ENCODE peak calls at places on chromosomes 3 and 15, in five cellular contexts. Q is IMR-90, L is H1, X is neuronal stem cell, F is trophoblast cell. P is an unnamed sample. For H3K4me1, the result is how much of the 10 kb centered on the place peaks cover.

GRCh38 chr3:38027466-38028465 is 1.7 kb downstream of the PLCD1 start:
- DNase-seq in Q (no peak), L (no peak), X (no peak), F (no peak), P (peak)

GRCh38 chr15:51526955-51527354 is 95.6 kb downstream of the DMXL2 start:
- DNase-seq in Q (no peak), L (no peak), X (no peak), F (no peak), P (no peak)

GRCh38 chr15:22903961-22904534 is 65.6 kb downstream of the NIPA2 start:
- DNase-seq in Q (no peak), L (no peak), X (no peak), F (no peak), P (no peak)

GRCh38 chr3:127532561-127533203 is 57.9 kb downstream of the TPRA1 start:
- DNase-seq in Q (no peak), L (no peak), X (no peak), F (no peak), P (no peak)

GRCh38 chr3:64530434-64531049 is 157.3 kb downstream of the ADAMTS9 start:
- DNase-seq in Q (peak), L (peak), X (peak), F (peak), P (peak)

GRCh38 chr15:60324706-60325438 is 72.9 kb downstream of the ANXA2 start:
- DNase-seq in Q (no peak), L (no peak), X (no peak), F (no peak), P (no peak)

GRCh38 chr3:102643546-102643945 is 208.7 kb downstream of the ZPLD1 start:
- DNase-seq in Q (no peak), L (no peak), X (no peak), F (no peak), P (no peak)

GRCh38 chr3:183502782-183503181 is 52.7 kb downstream of the KLHL6 start:
- DNase-seq in Q (no peak), L (no peak), X (no peak), F (peak), P (no peak)

GRCh38 chr15:40323953-40324937 is 753 bp downstream of the INAFM2 start:
- DNase-seq in Q (no peak), L (no peak), X (no peak), F (no peak), P (peak)

GRCh38 chr3:64321747-64322146 is 96.5 kb upstream of the PRICKLE2 start:
- DNase-seq in Q (peak), L (no peak), X (no peak), F (peak), P (peak)

GRCh38 chr3:81068546-81068945 is 692.9 kb downstream of the GBE1 start:
- DNase-seq in Q (no peak), L (no peak), X (no peak), F (no peak), P (no peak)

GRCh38 chr3:129310111-129310601 is 31.5 kb downstream of the HMCES start:
- DNase-seq in Q (no peak), L (no peak), X (no peak), F (peak), P (no peak)

GRCh38 chr3:193783166-193783896 is 190.3 kb downstream of the OPA1 start:
- DNase-seq in Q (no peak), L (no peak), X (no peak), F (no peak), P (peak)

GRCh38 chr3:46662771-46663551 is 30.5 kb downstream of the ALS2CL start:
- DNase-seq in Q (peak), L (no peak), X (no peak), F (no peak), P (peak)

GRCh38 chr15:61008915-61009314 is 220.2 kb downstream of the RORA start:
- DNase-seq in Q (no peak), L (no peak), X (no peak), F (no peak), P (no peak)

GRCh38 chr3:93934366-93935046 is 39.2 kb downstream of the PROS1 start:
- DNase-seq in Q (no peak), L (no peak), X (no peak), F (no peak), P (no peak)

GRCh38 chr3:177772908-177773557 is 575.8 kb upstream of the TBL1XR1 start:
- DNase-seq in Q (no peak), L (no peak), X (no peak), F (no peak), P (no peak)

GRCh38 chr3:184337315-184337714 is at the start of gene FAM131A:
- DNase-seq in Q (peak), L (no peak), X (no peak), F (no peak), P (no peak)

GRCh38 chr15:29844290-29844903 is 22.1 kb upstream of the TJP1 start:
- DNase-seq in Q (peak), L (no peak), X (no peak), F (no peak), P (peak)

GRCh38 chr15:39381517-39381916 is 199.4 kb upstream of the THBS1 start:
- DNase-seq in Q (no peak), L (no peak), X (no peak), F (no peak), P (no peak)

GRCh38 chr3:119885746-119886530 is 104.0 kb downstream of the NR1I2 start:
- DNase-seq in Q (no peak), L (no peak), X (no peak), F (no peak), P (peak)

GRCh38 chr3:159779883-159780282 is 208.8 kb upstream of the IL12A start:
- DNase-seq in Q (no peak), L (no peak), X (no peak), F (no peak), P (peak)

GRCh38 chr15:70876011-70876410 is 16.2 kb downstream of the THAP10 start:
- DNase-seq in Q (no peak), L (no peak), X (no peak), F (no peak), P (no peak)

GRCh38 chr3:52614689-52615088 is 71.0 kb downstream of the PBRM1 start:
- DNase-seq in Q (peak), L (no peak), X (no peak), F (no peak), P (peak)
- H3K14ac ChIP-seq in Q (no peak), L (no peak), X (no peak), F (no peak), P (no peak)

GRCh38 chr15:49466119-49466518 is 43.1 kb downstream of the FGF7 start:
- DNase-seq in Q (no peak), L (no peak), X (no peak), F (no peak), P (no peak)

GRCh38 chr15:49471733-49472132 is 48.7 kb downstream of the FGF7 start:
- DNase-seq in Q (no peak), L (no peak), X (no peak), F (no peak), P (no peak)

GRCh38 chr15:49464513-49464912 is 41.5 kb downstream of the FGF7 start:
- DNase-seq in Q (no peak), L (no peak), X (no peak), F (no peak), P (no peak)

GRCh38 chr15:49468440-49468839 is 45.4 kb downstream of the FGF7 start:
- DNase-seq in Q (peak), L (no peak), X (no peak), F (no peak), P (peak)

DNA sequence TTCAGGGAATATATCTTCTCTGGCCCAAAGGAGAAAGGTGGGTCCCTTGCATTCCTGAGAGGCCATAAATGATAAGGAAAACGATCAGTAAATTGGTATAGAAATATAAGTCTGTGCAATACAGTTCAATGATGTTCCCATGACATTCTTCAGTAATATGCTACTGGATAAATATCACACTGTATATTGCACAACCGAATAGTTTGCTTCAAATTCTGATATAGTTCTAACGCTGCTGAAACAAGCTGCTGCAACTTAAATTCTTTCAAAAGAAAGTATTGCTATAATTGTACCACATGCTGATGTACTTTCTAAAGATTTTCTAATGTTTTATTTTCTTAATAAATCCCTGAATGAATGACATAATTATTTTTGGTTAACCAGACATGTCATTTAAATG is 44.7 kb downstream of the FGF7 start:
- DNase-seq in Q (no peak), L (no peak), X (no peak), F (no peak), P (no peak)
- H3K4me1 ChIP-seq in Q (under half), L (under half), X (under half), F (under half), P (under half)

GRCh38 chr15:76994496-76994895 is 430 bp upstream of the PSTPIP1 start:
- DNase-seq in Q (no peak), L (no peak), X (no peak), F (no peak), P (no peak)
- H3K4me3 ChIP-seq in Q (no peak), L (no peak), X (no peak), F (no peak), P (no peak)

GRCh38 chr3:40842714-40843113 is 318.0 kb downstream of the ZNF621 start:
- DNase-seq in Q (no peak), L (no peak), X (no peak), F (no peak), P (no peak)
- H3K14ac ChIP-seq in Q (no peak), L (no peak), X (no peak), F (no peak), P (no peak)

GRCh38 chr3:197809356-197810020 is 18.4 kb downstream of the LRCH3 start:
- DNase-seq in Q (peak), L (no peak), X (no peak), F (peak), P (peak)
- H3K4me1 ChIP-seq in Q (under half), L (under half), X (under half), F (under half), P (under half)

GRCh38 chr3:10137178-10137577 is 4.4 kb upstream of the VHL start:
- DNase-seq in Q (no peak), L (no peak), X (no peak), F (peak), P (no peak)

GRCh38 chr3:10142707-10143560 is 1.4 kb downstream of the VHL start:
- DNase-seq in Q (no peak), L (no peak), X (no peak), F (peak), P (no peak)

GRCh38 chr3:10136426-10137005 is 5.1 kb upstream of the VHL start:
- DNase-seq in Q (no peak), L (no peak), X (no peak), F (no peak), P (no peak)

GRCh38 chr3:10145685-10146084 is 4.1 kb downstream of the VHL start:
- DNase-seq in Q (no peak), L (no peak), X (no peak), F (no peak), P (no peak)

DNA sequence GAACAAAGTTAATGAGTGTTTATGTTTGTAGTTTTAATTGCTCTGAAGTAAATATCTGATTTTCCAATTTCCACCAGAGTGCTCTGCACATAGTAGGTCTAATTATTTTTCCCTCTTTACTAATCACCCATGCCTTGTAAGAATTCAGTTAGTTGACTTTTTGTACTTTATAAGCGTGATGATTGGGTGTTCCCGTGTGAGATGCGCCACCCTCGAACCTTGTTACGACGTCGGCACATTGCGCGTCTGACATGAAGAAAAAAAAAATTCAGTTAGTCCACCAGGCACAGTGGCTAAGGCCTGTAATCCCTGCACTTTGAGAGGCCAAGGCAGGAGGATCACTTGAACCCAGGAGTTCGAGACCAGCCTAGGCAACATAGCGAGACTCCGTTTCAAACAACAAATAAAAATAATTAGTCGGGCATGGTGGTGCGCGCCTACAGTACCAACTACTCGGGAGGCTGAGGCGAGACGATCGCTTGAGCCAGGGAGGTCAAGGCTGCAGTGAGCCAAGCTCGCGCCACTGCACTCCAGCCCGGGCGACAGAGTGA is 507 bp upstream of the VHL start:
- DNase-seq in Q (no peak), L (no peak), X (no peak), F (no peak), P (no peak)
- H3K4me3 ChIP-seq in Q (no peak), L (peak), X (peak), F (no peak), P (no peak)

DNA sequence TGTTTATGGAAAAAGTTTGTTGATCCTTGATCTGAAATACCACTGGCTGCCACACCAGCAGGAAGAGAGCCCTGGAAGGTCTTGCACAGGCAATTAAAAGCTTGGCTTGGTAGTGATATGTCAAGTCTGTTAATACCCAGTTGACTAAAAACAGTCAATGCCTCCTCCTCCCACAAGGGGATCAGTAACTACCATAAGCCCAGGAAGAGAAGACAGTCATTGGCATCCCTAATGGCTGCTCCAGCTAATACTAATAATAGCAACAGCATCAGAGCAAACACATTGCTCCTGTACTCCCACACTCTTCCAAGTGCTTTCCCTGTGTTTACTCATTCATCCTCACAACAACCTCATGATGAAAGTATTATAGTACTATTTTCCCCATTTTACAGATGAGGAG is 528.6 kb downstream of the TAFA4 start:
- DNase-seq in Q (no peak), L (no peak), X (no peak), F (no peak), P (peak)
- H3K14ac ChIP-seq in Q (no peak), L (no peak), X (no peak), F (no peak), P (no peak)

DNA sequence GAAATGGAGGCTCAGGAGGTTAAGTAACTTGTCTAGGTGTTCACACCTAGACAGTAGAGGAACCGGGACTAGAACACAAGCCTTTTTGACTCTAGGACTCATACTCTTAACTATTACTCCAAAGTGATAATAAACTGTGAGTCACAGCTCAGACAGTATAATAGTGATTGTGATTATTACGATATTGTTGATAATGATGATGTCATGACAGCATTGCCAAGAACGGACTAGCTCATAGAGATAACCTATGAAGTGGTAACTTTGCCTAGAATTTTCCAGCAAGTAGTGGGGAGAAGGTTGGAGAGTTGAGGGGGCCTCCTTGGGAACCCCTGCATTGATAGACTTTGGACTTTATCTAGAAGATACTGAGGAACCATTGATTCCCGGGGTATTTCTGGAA is 34.0 kb downstream of the STARD5 start:
- DNase-seq in Q (peak), L (no peak), X (no peak), F (no peak), P (no peak)
- H3K4me1 ChIP-seq in Q (under half), L (under half), X (under half), F (under half), P (under half)